ENCODE peak calls at places on chromosomes 3 and 15, in six cellular contexts. X, R, F, O, T and J are unnamed samples. For H3K9me3, the result is how much of the 10 kb centered on the place peaks cover.

GRCh38 chr3:107855710-107856109 is 235.1 kb downstream of the CD47 start:
- DNase-seq in X (no peak), R (no peak), F (no peak), O (peak), T (no peak), J (no peak)

GRCh38 chr3:136195258-136196063 is 674 bp downstream of the MSL2 start:
- DNase-seq in X (peak), R (peak), F (peak), O (peak), T (peak), J (peak)

GRCh38 chr15:80937718-80938117 is 51.9 kb downstream of the MESD start:
- DNase-seq in X (no peak), R (no peak), F (no peak), O (no peak), T (no peak), J (no peak)

GRCh38 chr15:59611277-59612260 is at the start of gene GCNT3:
- DNase-seq in X (no peak), R (no peak), F (no peak), O (peak), T (no peak), J (no peak)

GRCh38 chr15:65533057-65533752 is 2.9 kb downstream of the HACD3 start:
- DNase-seq in X (no peak), R (no peak), F (no peak), O (peak), T (no peak), J (no peak)

GRCh38 chr15:100339999-100340398 is 1.8 kb downstream of the ADAMTS17 start:
- DNase-seq in X (no peak), R (no peak), F (no peak), O (no peak), T (no peak), J (no peak)

GRCh38 chr3:115986555-115987207 is 363.4 kb downstream of the GAP43 start:
- DNase-seq in X (no peak), R (no peak), F (no peak), O (no peak), T (no peak), J (no peak)

GRCh38 chr3:77772459-77772858 is 732.6 kb downstream of the ROBO2 start:
- DNase-seq in X (no peak), R (no peak), F (no peak), O (no peak), T (no peak), J (no peak)

GRCh38 chr15:64284037-64284436 is 71.9 kb downstream of the CSNK1G1 start:
- DNase-seq in X (no peak), R (no peak), F (no peak), O (no peak), T (no peak), J (no peak)

GRCh38 chr3:30475038-30475808 is 131.2 kb upstream of the TGFBR2 start:
- DNase-seq in X (no peak), R (no peak), F (no peak), O (no peak), T (no peak), J (no peak)

GRCh38 chr3:102054543-102054942 is 205.2 kb downstream of the NFKBIZ start:
- DNase-seq in X (peak), R (no peak), F (no peak), O (no peak), T (no peak), J (no peak)

GRCh38 chr15:81315452-81316203 is 8.3 kb downstream of the STARD5 start:
- DNase-seq in X (no peak), R (no peak), F (no peak), O (no peak), T (no peak), J (peak)

GRCh38 chr15:81111510-81112375 is 22.3 kb upstream of the CFAP161 start:
- DNase-seq in X (no peak), R (no peak), F (no peak), O (no peak), T (no peak), J (no peak)

GRCh38 chr15:83304861-83305661 is 20.6 kb upstream of the BNC1 start:
- DNase-seq in X (no peak), R (no peak), F (no peak), O (no peak), T (peak), J (no peak)

GRCh38 chr3:78734048-78734637 is 1033.7 kb downstream of the ROBO1 start:
- DNase-seq in X (no peak), R (no peak), F (no peak), O (no peak), T (no peak), J (no peak)

GRCh38 chr3:111690242-111690641 is 95.1 kb upstream of the ZBED2 start:
- DNase-seq in X (no peak), R (no peak), F (no peak), O (no peak), T (no peak), J (no peak)

GRCh38 chr3:51954713-51955112 is 468 bp upstream of the GPR62 start:
- DNase-seq in X (no peak), R (no peak), F (no peak), O (no peak), T (no peak), J (no peak)

GRCh38 chr3:51957520-51958205 is 2.5 kb downstream of the GPR62 start:
- DNase-seq in X (no peak), R (no peak), F (no peak), O (no peak), T (no peak), J (no peak)

GRCh38 chr3:51954120-51954519 is 1.1 kb upstream of the GPR62 start:
- DNase-seq in X (no peak), R (no peak), F (no peak), O (no peak), T (no peak), J (no peak)

GRCh38 chr3:51955175-51955892 is at the start of gene GPR62:
- DNase-seq in X (no peak), R (no peak), F (no peak), O (no peak), T (no peak), J (no peak)

GRCh38 chr3:51955893-51956770 is 951 bp downstream of the GPR62 start:
- DNase-seq in X (peak), R (no peak), F (no peak), O (no peak), T (no peak), J (peak)
- H3K4me3 ChIP-seq in X (peak), R (peak), F (no peak), O (peak), T (peak), J (no peak)

GRCh38 chr15:79874242-79874641 is 22.6 kb downstream of the MTHFS start:
- DNase-seq in X (no peak), R (no peak), F (no peak), O (no peak), T (no peak), J (no peak)

GRCh38 chr15:79875213-79875612 is 21.6 kb downstream of the MTHFS start:
- DNase-seq in X (no peak), R (no peak), F (no peak), O (no peak), T (no peak), J (no peak)

GRCh38 chr15:79881254-79881653 is 15.6 kb downstream of the MTHFS start:
- DNase-seq in X (no peak), R (no peak), F (no peak), O (no peak), T (no peak), J (no peak)

GRCh38 chr15:79881668-79882067 is 15.1 kb downstream of the MTHFS start:
- DNase-seq in X (no peak), R (no peak), F (no peak), O (no peak), T (no peak), J (no peak)

DNA sequence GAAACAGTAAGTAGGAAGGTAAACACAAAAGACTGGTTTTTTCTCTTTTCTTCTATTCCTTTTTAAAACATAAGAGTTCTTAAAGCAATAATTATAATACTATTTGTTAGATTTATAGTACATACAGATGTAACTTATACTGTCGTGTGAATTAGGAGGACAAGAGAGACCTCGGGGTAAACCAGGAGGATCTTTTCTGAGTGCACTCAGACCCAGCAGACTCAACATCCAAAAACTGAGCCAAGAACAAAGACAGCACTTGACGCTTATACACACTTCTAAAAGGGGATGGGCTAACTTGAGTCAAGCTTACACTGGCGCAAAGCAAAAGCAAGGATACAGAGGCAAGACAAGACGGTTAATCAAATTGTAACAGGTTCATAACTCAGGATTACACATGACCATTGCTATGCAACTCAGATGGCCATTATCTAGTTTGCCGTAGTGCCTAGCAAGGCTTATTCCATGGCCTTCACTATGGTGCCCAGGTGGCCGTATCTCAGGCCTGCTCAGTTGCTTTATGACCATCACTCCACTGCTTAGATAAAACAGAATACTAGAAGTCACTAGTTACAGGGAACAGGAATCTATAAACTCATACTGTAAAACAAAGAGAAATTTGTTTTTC is 18.6 kb downstream of the MTHFS start:
- DNase-seq in X (no peak), R (no peak), F (no peak), O (no peak), T (no peak), J (no peak)
- H3K9me3 ChIP-seq in X (under half), R (under half), F (under half), O (under half), T (under half), J (under half)

GRCh38 chr3:32467333-32468070 is 35.1 kb downstream of the CMTM6 start:
- DNase-seq in X (peak), R (peak), F (no peak), O (peak), T (peak), J (peak)
- H3K4me3 ChIP-seq in X (peak), R (peak), F (no peak), O (peak), T (peak), J (no peak)

DNA sequence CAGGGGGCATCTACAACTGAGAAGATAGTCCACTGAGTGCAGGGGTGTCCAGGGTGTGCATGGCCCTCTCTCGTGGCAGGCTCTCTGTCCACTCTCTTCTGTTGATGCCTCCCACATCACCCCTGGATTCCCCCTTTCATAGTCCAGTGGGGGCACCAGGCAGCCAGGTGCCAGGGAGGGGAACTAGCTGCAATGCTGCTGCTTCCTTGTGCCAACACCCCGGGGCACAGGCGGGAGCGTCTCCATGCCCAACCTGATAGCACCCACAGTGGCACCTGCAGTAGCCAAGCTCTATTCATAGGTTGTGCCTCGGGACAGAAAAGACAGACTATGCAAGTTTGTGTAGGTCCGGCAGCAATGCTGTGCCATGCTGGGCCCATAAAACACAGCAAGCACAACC is 11.7 kb downstream of the DUOX2 start:
- DNase-seq in X (no peak), R (peak), F (no peak), O (no peak), T (no peak), J (peak)
- H3K9me3 ChIP-seq in X (under half), R (under half), F (under half), O (under half), T (under half), J (under half)

GRCh38 chr3:66270314-66270713 is 49.5 kb downstream of the SLC25A26 start:
- DNase-seq in X (no peak), R (no peak), F (no peak), O (no peak), T (no peak), J (no peak)
- H3K4me3 ChIP-seq in X (no peak), R (no peak), F (no peak), O (no peak), T (no peak), J (no peak)

DNA sequence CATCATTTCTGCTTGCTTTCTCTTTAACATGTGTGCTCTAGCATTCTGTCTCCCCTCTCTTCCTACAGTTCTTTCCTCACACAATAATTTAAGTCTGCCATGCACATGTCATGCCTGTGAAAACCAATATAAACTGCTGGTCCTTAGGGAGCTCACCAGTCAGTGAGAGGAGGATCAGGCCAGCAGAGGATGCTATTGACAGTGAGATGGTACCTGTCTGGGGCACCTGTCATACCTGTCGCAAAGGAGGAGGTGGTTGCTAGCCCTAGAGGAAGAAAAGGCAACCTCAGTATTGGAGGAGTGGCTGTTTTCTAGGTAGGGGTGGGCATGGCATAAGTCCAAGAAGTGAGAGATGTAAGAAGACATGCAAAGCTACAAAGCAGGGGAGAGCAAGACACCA is 194.6 kb downstream of the GABRG3 start:
- DNase-seq in X (no peak), R (no peak), F (no peak), O (no peak), T (no peak), J (no peak)
- H3K9me3 ChIP-seq in X (under half), R (under half), F (under half), O (under half), T (under half), J (under half)

DNA sequence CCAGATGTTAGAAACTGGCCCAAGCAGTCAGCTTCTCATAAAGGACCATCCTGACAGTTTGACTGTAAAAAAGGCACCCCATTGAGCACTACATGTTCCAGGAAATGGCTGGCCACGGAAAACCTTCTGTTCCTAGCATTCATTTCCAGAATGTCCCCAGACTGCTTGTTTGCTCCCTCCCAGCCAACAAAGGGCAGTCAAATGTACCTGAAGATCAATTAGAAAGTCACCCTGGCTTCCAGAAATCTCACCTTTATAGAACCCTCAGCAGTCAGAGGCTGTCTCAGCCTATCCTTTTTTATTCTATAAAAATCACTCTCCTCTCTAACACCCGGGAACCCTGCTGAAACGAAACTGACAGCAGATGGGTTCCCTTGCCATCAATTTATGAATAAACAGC is 774 bp upstream of the SAMMSON start:
- DNase-seq in X (no peak), R (no peak), F (no peak), O (no peak), T (no peak), J (no peak)
- H3K4me3 ChIP-seq in X (peak), R (peak), F (peak), O (no peak), T (peak), J (no peak)

GRCh38 chr3:176514297-176514696 is 683.0 kb downstream of the TBL1XR1 start:
- DNase-seq in X (no peak), R (no peak), F (no peak), O (peak), T (no peak), J (no peak)
- H3K9me3 ChIP-seq in X (under half), R (under half), F (under half), O (under half), T (under half), J (under half)

DNA sequence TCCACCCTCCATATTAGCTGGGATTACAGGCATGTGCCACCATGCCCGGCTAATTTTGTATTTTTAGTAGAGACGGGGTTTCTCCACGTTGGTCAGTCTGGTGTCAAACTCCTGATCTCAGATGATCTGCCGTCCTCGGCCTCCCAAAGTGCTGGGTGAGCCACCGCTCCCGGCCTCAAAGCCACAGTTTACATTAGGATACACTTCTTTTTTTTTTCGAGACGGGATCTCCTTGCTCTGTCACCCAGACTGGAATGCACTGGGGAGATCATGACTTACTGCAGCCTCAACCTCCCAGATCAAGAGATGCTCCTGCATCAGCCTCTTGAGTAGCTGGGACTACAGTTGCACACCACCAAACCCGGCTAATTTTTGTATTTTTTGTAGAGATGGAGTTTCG is 2.5 kb upstream of the NR1D2 start:
- DNase-seq in X (no peak), R (no peak), F (no peak), O (no peak), T (no peak), J (no peak)
- H3K4me3 ChIP-seq in X (no peak), R (no peak), F (no peak), O (no peak), T (no peak), J (no peak)

DNA sequence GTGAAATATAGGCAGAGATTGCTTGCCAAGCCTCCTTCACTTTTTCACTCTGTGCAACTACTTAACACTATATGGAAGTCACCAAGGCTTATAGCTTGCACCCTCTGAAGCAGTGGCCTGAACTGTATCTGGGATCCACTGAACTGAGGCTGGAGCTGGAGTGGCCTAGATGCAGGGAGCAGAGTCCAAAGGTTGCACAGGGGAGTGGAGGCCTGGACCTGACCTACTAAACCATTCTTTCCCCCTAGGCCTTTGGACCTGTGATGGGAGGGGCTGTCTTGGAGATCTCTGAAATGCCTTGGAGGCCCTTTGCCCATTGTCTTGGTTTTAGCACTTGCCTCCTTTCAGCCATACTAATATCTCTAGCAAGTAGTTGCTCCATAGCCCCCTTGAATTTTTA is 57.5 kb downstream of the P2RY1 start:
- DNase-seq in X (no peak), R (no peak), F (no peak), O (peak), T (no peak), J (no peak)
- H3K9me3 ChIP-seq in X (under half), R (under half), F (under half), O (under half), T (under half), J (under half)